ENCODE peak calls at places on chromosome 17, in six cellular contexts. P is activated CD8-positive, alpha-beta memory T cell treated with anti-CD3 and anti-CD28 coated beads, Interleukin-2, amount 50 U/mL, for 48 hours; X is right atrium auricular region; A is CD8-positive, alpha-beta memory T cell; Z is ELF-1; E is stimulated activated CD4-positive, alpha-beta T cell treated with anti-CD3 and anti-CD28 coated beads, Interleukin-4, amount 100 ng/mL, for 1 hour. K is an unnamed sample.

GRCh38 chr17:16407911-16408588 is 7.3 kb upstream of the TRPV2 start:
- DNase-seq in P (no peak), X (peak; percentile 76), A (no peak), Z (no peak), E (no peak), K (peak; percentile 69)

GRCh38 chr17:57946798-57947358 is 8.3 kb downstream of the CUEDC1 start:
- DNase-seq in P (peak; percentile 56), X (no peak), A (no peak), Z (no peak), E (no peak), K (peak; percentile 90)

GRCh38 chr17:282000-282911 is 70.4 kb downstream of the RPH3AL start:
- DNase-seq in P (no peak), X (no peak), A (no peak), Z (no peak), E (no peak), K (peak; percentile 8)

GRCh38 chr17:47802341-47803022 is 19.1 kb downstream of the OSBPL7 start:
- DNase-seq in P (peak; percentile 69), X (no peak), A (peak; percentile 40), Z (peak; percentile 67), E (peak; percentile 62), K (peak; percentile 51)

GRCh38 chr17:75979705-75980187 is 706 bp downstream of the TEN1 start:
- DNase-seq in P (no peak), X (peak; percentile 75), A (no peak), Z (no peak), E (no peak), K (peak; percentile 88)

GRCh38 chr17:7014995-7015586 is 2.7 kb downstream of the RNASEK start:
- DNase-seq in P (peak; percentile 85), X (no peak), A (peak; percentile 85), Z (peak; percentile 47), E (peak; percentile 70), K (peak; percentile 87)

GRCh38 chr17:17137731-17138585 is 68.2 kb downstream of the PLD6 start:
- DNase-seq in P (no peak), X (no peak), A (no peak), Z (no peak), E (no peak), K (no peak)

GRCh38 chr17:66403846-66404597 is 101.6 kb downstream of the PRKCA start:
- DNase-seq in P (no peak), X (no peak), A (no peak), Z (no peak), E (no peak), K (no peak)

GRCh38 chr17:10666921-10667320 is 9.8 kb upstream of the MYH3 start:
- DNase-seq in P (no peak), X (no peak), A (no peak), Z (no peak), E (no peak), K (peak; percentile 24)

GRCh38 chr17:35749560-35750412 is 3.3 kb downstream of the GAS2L2 start:
- DNase-seq in P (peak; percentile 61), X (no peak), A (no peak), Z (peak; percentile 49), E (no peak), K (peak; percentile 57)

GRCh38 chr17:35448214-35448898 is at the start of gene SLFN13:
- DNase-seq in P (peak; percentile 95), X (peak; percentile 81), A (peak; percentile 72), Z (peak; percentile 79), E (peak; percentile 88), K (peak; percentile 79)

GRCh38 chr17:48389903-48390302 is 40.1 kb downstream of the SKAP1 start:
- DNase-seq in P (no peak), X (no peak), A (no peak), Z (no peak), E (no peak), K (no peak)

GRCh38 chr17:40605301-40605700 is 40.0 kb upstream of the CCR7 start:
- DNase-seq in P (peak; percentile 80), X (no peak), A (no peak), Z (no peak), E (peak; percentile 68), K (no peak)